ENCODE peak calls at places on chromosomes 12 and 14, in ten cellular contexts. B is upper lobe of right lung, U is astrocyte, D is Karpas-422, P is BE2C, T is pancreas, V is left ventricle myocardium inferior, M is lung, R is aorta, H is lower lobe of right lung. F is an unnamed sample.

GRCh38 chr12:132606466-132606865 is 3.9 kb downstream of the LRCOL1 start:
- DNase-seq in T (no peak), P (no peak), U (no peak), H (no peak), R (no peak), M (no peak), V (no peak), B (no peak), D (no peak), F (no peak)

GRCh38 chr14:52080817-52081755 is 12.2 kb upstream of the NID2 start:
- DNase-seq in R (no peak), M (no peak), U (peak; percentile 96), B (no peak), D (no peak), P (no peak), H (no peak), V (no peak), T (no peak), F (no peak)

GRCh38 chr12:98291828-98292227 is 223.6 kb upstream of the TMPO start:
- DNase-seq in B (no peak), V (no peak), M (no peak), T (no peak), R (no peak), U (no peak), P (no peak), H (no peak), D (no peak), F (no peak)

GRCh38 chr14:24110485-24110884 is 4.1 kb upstream of the DCAF11 start:
- DNase-seq in V (no peak), D (no peak), M (no peak), B (no peak), U (no peak), H (no peak), R (no peak), T (no peak), P (no peak), F (no peak)

GRCh38 chr12:61536525-61536924 is 723.7 kb upstream of the USP15 start:
- DNase-seq in U (no peak), V (no peak), R (no peak), P (no peak), T (no peak), B (no peak), D (no peak), M (no peak), H (no peak), F (no peak)

GRCh38 chr14:52258783-52259182 is 8.7 kb upstream of the PTGDR start:
- DNase-seq in B (no peak), V (no peak), R (no peak), H (no peak), P (no peak), T (no peak), M (no peak), U (no peak), D (no peak), F (no peak)

GRCh38 chr12:29782821-29783772 is 645 bp downstream of the TMTC1 start:
- DNase-seq in V (peak; percentile 53), P (peak; percentile 43), H (peak; percentile 53), B (peak; percentile 72), R (peak; percentile 84), M (peak; percentile 30), D (no peak), U (peak; percentile 26), T (peak; percentile 73), F (peak; percentile 83)

GRCh38 chr14:40413146-40413545 is 980.9 kb upstream of the FBXO33 start:
- DNase-seq in D (no peak), T (no peak), V (no peak), R (no peak), U (peak; percentile 60), B (no peak), P (no peak), M (no peak), H (no peak), F (no peak)

GRCh38 chr12:74647241-74647640 is 109.6 kb downstream of the ATXN7L3B start:
- DNase-seq in U (no peak), V (no peak), R (no peak), P (no peak), M (no peak), T (no peak), H (no peak), D (no peak), B (no peak), F (no peak)

DNA sequence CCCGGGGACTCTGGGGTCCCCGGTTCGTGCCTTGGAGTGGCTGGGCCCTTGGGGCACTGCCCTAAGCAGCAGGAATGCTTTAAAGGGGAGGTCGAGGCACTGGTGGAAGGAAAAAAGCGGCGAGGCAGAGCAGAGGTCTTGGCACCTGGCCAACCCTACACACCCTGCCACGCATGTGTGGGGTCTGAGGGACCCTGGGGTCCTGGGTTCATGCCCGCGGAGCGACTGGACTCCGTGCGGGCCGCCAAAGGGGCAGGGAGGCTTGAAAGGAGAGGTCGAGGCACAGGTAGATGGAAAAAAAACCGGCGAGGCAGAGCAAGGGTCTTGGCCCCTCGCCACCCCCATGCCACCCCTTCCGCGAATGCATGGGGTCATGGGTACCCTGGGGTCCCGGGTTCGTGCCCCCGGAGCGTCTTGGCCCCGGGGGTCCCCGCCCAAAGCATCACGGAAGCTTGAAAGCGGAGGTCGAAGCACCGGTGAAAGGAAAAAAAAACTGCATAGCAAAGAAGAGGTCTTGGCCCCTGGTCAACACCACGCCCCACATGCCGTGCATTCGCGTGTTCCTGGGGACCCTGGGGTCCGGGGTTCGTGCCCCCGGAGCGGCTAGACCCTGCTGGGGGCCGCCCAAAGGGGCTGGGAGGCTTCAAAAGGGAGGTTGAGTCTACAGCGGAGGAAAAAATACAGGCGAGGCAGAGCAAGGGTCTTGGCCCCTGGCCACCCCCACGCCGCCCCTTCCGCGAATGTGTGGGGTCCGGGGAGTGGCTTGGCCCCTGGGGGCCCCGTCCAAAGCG is 312.9 kb downstream of the ALG10 start:
- DNase-seq in M (no peak), U (no peak), H (no peak), T (no peak), B (no peak), D (no peak), P (no peak), V (no peak), R (no peak), F (no peak)
- H3K9me3 ChIP-seq in M (no peaks in the 10 kb centered on the region), U (peaks cover 4% of the 10 kb centered on the region), H (peaks cover 12% of the 10 kb centered on the region), T (no peaks in the 10 kb centered on the region), B (no peaks in the 10 kb centered on the region), D (peaks cover 14% of the 10 kb centered on the region), P (no peaks in the 10 kb centered on the region), V (peaks cover 3% of the 10 kb centered on the region), R (no peaks in the 10 kb centered on the region), F (no peaks in the 10 kb centered on the region)

GRCh38 chr14:106507354-106507753 is 981.0 kb downstream of the TMEM121 start:
- DNase-seq in M (no peak), V (no peak), B (no peak), R (no peak), U (no peak), T (no peak), H (no peak), P (no peak), D (no peak), F (no peak)

GRCh38 chr14:106509176-106509575 is 982.8 kb downstream of the TMEM121 start:
- DNase-seq in U (no peak), T (no peak), R (no peak), M (no peak), H (no peak), P (no peak), V (no peak), D (no peak), B (no peak), F (no peak)

GRCh38 chr14:106508216-106508615 is 981.8 kb downstream of the TMEM121 start:
- DNase-seq in B (no peak), V (no peak), P (no peak), U (no peak), R (no peak), M (no peak), D (peak; percentile 42), T (no peak), H (no peak), F (no peak)

GRCh38 chr14:106509795-106510194 is 983.4 kb downstream of the TMEM121 start:
- DNase-seq in D (no peak), T (no peak), U (no peak), H (no peak), V (no peak), P (no peak), M (no peak), B (no peak), R (no peak), F (no peak)

GRCh38 chr14:106506901-106507305 is 980.5 kb downstream of the TMEM121 start:
- DNase-seq in D (no peak), T (no peak), U (no peak), P (no peak), H (no peak), R (no peak), B (no peak), V (no peak), M (no peak), F (no peak)
- H3K9me3 ChIP-seq in D (no peaks in the 10 kb centered on the region), T (no peaks in the 10 kb centered on the region), U (peaks cover 6% of the 10 kb centered on the region), P (no peaks in the 10 kb centered on the region), H (no peaks in the 10 kb centered on the region), R (no peaks in the 10 kb centered on the region), B (no peaks in the 10 kb centered on the region), V (no peaks in the 10 kb centered on the region), M (no peaks in the 10 kb centered on the region), F (no peaks in the 10 kb centered on the region)

DNA sequence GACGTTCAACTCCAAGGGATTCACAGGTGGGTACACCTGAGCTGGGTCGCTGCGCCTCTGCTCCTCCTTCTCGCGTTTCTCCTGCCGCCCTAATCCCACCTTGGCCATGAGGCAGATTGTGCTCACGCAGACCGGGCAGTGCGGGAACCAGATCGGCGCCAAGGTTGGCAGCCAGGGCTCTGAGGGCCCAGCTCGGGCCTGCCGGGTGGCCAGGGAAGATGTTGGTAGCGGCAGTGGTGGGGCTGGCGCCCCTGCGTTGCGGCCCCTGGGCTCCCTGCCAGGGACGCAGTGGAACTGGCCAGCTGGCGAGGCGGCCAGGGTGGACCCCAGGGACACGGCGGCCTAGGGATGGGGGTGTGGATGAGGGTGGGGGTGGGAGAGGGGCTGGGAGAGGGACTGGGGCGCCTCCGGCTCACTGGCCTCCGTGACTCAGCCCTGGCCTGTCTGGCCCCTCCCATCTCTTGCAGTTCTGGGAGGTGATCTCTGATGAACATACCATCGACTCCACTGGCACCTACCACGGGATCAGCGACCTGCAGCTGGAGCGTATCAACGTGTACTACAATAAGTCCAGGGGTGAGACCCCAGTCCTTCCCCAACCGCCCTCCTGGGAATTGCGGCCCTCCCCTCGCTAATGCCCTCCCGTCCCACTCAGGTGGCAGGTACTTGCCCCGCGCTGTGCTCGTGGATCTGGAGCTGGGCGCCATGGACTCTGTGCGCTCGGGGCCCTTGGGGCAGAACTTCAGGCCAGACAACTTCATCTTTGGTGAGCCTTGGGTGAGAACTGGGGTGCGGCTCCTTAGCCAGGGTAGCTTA is 114.9 kb upstream of the ALG10B start:
- DNase-seq in B (no peak), U (no peak), T (no peak), D (no peak), H (no peak), P (no peak), V (no peak), R (no peak), M (no peak), F (no peak)
- H3K9me3 ChIP-seq in B (no peaks in the 10 kb centered on the region), U (peaks cover 11% of the 10 kb centered on the region), T (no peaks in the 10 kb centered on the region), D (no peaks in the 10 kb centered on the region), H (no peaks in the 10 kb centered on the region), P (no peaks in the 10 kb centered on the region), V (no peaks in the 10 kb centered on the region), R (no peaks in the 10 kb centered on the region), M (no peaks in the 10 kb centered on the region), F (no peaks in the 10 kb centered on the region)

DNA sequence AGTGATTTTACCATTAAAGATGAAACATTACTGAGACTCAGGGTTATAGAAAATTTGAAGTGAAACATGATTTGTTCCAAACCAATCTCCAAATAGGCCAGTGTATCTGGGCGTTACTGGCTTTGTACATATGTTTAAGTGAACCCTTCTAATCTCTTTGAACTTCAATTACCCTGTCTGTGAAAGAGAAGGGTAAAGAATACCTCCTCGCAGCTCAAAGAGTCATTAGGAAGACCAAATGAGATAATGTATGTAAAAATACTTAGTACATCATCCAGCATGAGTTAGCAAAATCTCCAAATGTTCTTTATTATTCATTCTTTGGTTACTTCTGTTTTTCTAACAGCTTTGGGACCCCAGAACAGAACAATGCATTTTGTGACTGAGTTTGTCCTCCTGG is at the start of gene OR11H6:
- DNase-seq in B (no peak), D (no peak), H (no peak), T (no peak), U (no peak), R (no peak), V (no peak), P (no peak), M (no peak), F (no peak)
- H3K9me3 ChIP-seq in B (no peaks in the 10 kb centered on the region), D (no peaks in the 10 kb centered on the region), H (no peaks in the 10 kb centered on the region), T (no peaks in the 10 kb centered on the region), U (peaks cover 10% of the 10 kb centered on the region), R (peaks cover 1% of the 10 kb centered on the region), V (no peaks in the 10 kb centered on the region), P (no peaks in the 10 kb centered on the region), M (no peaks in the 10 kb centered on the region), F (no peaks in the 10 kb centered on the region)

F was measured in psoas muscle.